ENCODE peak calls at places on chromosome 21, in five cellular contexts. C is body of pancreas, N is AG04450, K is uterus, M is PC-3. Q is an unnamed sample.

GRCh38 chr21:40829791-40830190 is 17.2 kb downstream of the DSCAM start:
- DNase-seq in M (no peak), K (no peak), N (no peak), C (no peak), Q (no peak)

GRCh38 chr21:18417361-18417760 is 13.8 kb upstream of the TMPRSS15 start:
- DNase-seq in N (no peak), K (no peak), M (no peak), C (no peak), Q (no peak)

GRCh38 chr21:33767236-33767635 is 124.9 kb downstream of the ITSN1 start:
- DNase-seq in M (no peak), C (no peak), N (no peak), K (no peak), Q (no peak)

GRCh38 chr21:41009398-41010177 is 158.4 kb upstream of the BACE2 start:
- DNase-seq in N (no peak), K (no peak), M (no peak), C (no peak), Q (no peak)

GRCh38 chr21:39094087-39094785 is 89.0 kb downstream of the PSMG1 start:
- DNase-seq in N (no peak), M (no peak), C (no peak), K (no peak), Q (no peak)

GRCh38 chr21:22421416-22422190 is 1423.4 kb downstream of the NCAM2 start:
- DNase-seq in C (no peak), K (no peak), M (no peak), N (no peak), Q (no peak)

GRCh38 chr21:35226302-35226701 is 177.2 kb upstream of the RUNX1 start:
- DNase-seq in M (peak), K (no peak), C (no peak), N (no peak), Q (no peak)

GRCh38 chr21:37415938-37416337 is 49.4 kb downstream of the DYRK1A start:
- DNase-seq in K (no peak), C (no peak), M (no peak), N (no peak), Q (no peak)

GRCh38 chr21:34073749-34074282 is 438 bp downstream of the MRPS6 start:
- DNase-seq in K (no peak), M (peak), N (no peak), C (peak), Q (no peak)

GRCh38 chr21:43467785-43468184 is 40.9 kb upstream of the SIK1 start:
- DNase-seq in K (peak), N (no peak), C (no peak), M (peak), Q (no peak)

GRCh38 chr21:25560151-25560783 is 47.0 kb downstream of the MRPL39 start:
- DNase-seq in C (no peak), M (peak), N (no peak), K (no peak), Q (no peak)

GRCh38 chr21:15732290-15732995 is 2.7 kb downstream of the USP25 start:
- DNase-seq in K (no peak), C (no peak), M (peak), N (no peak), Q (peak)

GRCh38 chr21:16084776-16085364 is 355.1 kb downstream of the USP25 start:
- DNase-seq in K (peak), M (peak), N (no peak), C (no peak), Q (no peak)

GRCh38 chr21:37644666-37645065 is 271.6 kb downstream of the KCNJ6 start:
- DNase-seq in C (no peak), K (no peak), N (no peak), M (no peak), Q (no peak)

DNA sequence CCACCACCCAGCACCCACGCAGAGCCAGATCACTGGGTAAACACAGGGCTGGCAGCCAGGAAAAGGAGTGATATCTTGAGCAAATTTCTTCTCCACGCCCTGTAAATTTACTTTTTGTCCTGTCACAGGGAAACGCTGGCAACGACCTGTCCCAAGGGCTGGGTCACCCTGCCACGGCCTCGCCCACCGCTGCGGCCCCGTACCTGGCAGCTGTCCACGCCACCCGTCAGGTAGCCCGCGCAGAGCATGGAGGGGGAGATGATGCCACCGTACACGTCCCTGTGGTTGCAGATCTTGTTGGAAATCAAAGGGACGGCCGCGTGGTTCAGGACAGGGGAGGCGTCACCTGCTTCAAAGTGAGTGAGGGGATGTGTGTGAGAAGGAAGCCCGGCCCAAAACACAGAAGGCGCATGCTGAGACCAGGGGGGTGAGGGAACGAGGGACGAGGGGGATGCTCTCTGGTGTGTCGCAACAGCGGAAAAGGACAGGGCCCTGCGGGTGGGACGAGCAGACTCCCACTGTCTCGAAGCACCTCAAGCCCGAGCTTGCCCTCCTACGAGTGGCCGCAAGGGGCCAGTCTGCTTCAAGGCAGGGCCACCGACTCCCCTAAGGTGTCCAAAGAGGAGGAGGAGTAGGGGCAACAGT is 10.1 kb upstream of the TFF1 start:
- DNase-seq in C (no peak), M (peak), N (no peak), K (no peak), Q (no peak)
- TF ChIP-seq CTCF in C (no peak), M (no peak), N (no peak), K (no peak), Q (no peak)

GRCh38 chr21:44485796-44486195 is 30.5 kb downstream of the LRRC3 start:
- DNase-seq in C (no peak), N (no peak), K (no peak), M (no peak), Q (no peak)
- H3K4me3 ChIP-seq in C (no peak), N (no peak), K (no peak), M (no peak), Q (no peak)

GRCh38 chr21:45655071-45655470 is 11.5 kb downstream of the PCBP3 start:
- DNase-seq in M (peak), C (no peak), K (no peak), N (peak), Q (no peak)

DNA sequence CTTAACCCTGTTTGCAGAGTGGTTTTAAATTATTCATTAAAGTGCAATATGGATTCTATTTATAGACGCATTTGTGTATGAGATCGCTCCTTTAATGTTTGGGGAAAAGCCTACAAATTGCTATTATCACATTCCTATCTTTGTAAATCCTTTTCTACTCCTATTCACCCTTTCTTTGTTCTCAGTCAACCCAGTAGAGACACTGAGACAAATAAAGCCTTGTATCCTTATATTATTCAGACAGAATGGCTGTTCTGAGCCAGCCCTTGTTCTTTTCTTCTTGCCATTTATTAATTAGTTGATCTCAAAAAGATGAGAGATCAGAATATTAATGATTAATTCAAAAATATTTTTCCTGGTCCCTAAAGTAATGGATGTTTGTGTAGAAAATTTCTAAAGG is 8.4 kb downstream of the PCBP3 start:
- DNase-seq in K (no peak), M (no peak), C (no peak), N (no peak), Q (no peak)
- TF ChIP-seq CTCF in K (no peak), M (no peak), C (no peak), N (no peak), Q (no peak)

GRCh38 chr21:32412998-32413504 is 545 bp downstream of the EVA1C start:
- DNase-seq in M (peak), K (peak), N (no peak), C (peak), Q (no peak)

GRCh38 chr21:32412162-32412997 is at the start of gene EVA1C:
- DNase-seq in C (peak), M (peak), K (peak), N (no peak), Q (no peak)

GRCh38 chr21:32410291-32410690 is 2.2 kb upstream of the EVA1C start:
- DNase-seq in K (no peak), C (no peak), M (no peak), N (no peak), Q (no peak)

GRCh38 chr21:32410916-32411315 is 1.6 kb upstream of the EVA1C start:
- DNase-seq in M (no peak), C (no peak), N (no peak), K (no peak), Q (no peak)

DNA sequence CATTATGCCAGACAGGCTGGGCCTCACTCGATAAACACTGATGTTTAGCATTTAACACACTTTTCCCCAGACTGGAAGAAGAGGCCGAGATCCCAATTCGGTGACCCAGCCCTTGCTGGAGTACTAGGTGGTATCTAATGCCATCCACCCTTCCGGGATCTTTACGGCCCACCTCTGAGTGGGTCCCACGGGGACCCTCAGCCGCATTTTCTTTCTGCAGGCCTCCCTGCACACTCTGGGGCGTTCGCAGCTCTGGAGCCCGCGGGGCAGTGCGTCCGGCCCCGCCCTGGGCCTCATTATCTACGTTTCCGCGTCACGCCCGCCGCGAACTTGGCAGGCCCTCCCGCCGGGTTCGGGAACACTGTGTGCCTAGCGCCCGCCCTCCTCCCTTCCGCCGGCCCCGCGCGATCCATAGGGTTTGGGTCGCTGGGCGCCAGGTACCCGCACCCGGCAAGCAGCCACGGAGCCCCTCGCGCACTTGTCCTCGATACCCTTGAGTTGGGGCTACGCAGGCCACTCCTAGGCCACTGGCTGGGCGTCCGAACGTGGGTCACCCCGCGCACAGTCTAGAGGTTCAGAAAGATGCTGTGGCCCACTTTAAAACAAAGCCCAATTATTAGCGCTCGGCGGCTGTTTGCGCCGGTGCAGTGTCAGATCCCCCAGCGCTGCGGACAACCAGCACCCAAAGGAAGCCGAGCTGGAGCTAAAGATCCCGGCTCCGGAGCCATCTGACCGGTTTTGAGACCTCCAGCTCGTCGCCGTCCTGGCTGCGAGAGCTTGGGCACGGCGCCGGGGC is 942 bp upstream of the EVA1C start:
- DNase-seq in N (no peak), M (peak), K (peak), C (peak), Q (no peak)
- H3K4me3 ChIP-seq in N (peak), M (peak), K (peak), C (peak), Q (peak)

DNA sequence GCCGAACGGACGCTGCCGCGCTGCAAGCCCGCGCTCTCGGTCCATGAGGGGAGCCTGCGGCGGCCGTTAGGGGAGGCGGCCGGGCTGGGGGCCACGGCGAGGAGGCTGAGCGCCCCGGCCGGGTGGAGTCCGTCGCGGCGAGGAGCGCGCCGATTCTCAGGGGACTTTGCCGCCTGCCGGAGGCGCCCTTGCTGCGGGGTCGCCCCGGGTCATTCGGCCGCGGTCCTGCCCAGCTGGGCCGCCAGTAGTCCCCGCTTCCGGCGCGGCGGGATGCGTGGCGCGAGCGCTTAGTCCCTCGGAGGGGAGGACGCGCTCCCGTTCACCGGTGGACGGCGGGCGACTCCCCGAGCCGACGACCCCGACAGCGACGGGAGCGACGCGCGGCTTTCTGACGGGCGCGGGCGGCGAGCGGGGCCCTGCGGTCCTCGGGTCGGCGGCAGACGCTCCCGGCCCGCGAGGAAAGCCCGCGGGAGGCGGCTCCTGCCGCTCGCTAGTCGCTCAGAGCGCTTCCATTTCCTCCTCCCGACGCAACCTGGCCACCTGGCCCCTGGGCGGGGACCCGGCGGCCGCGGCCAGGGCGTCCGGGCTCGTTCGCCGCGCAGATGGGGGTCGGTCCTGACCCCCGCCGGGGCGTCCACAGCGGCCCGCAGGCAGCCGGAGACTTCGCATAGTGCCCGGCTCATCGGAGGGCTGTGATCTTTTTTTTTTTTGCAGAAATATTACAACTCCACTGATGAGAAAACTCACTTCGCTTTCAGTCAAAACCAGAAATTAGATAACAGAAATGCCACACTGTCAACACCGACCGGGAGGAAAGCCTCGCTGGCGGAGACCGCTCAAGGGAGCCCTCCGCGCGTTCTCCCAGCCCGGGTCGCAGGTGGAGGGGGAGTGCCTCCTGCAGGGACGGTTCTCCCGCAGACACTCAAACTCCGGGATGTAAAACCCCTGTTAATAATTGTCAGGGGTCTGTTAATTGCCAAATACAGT is 640 bp upstream of the ZBTB21 start:
- DNase-seq in K (peak), C (peak), N (no peak), M (peak), Q (no peak)
- TF ChIP-seq CTCF in K (no peak), C (peak), N (no peak), M (peak), Q (no peak)